ENCODE peak calls at places on chromosomes 5 and 9, in eight cellular contexts. U is CD8-positive, alpha-beta memory T cell; O is HuH-7; S is MCF 10A; M is NCI-H1092; Z is activated T-cell treated with anti-CD3 and anti-CD28 coated beads, Interleukin-2, amount 50 U/mL, for 48 hours; T is GM20000; R is PC-9. L is an unnamed sample.

GRCh38 chr9:79357620-79358019 is 214.1 kb upstream of the TLE4 start:
- DNase-seq in U (no peak), O (no peak), S (no peak), M (no peak), Z (no peak), T (no peak), R (no peak), L (no peak)

GRCh38 chr5:137035480-137035878 is 463.6 kb downstream of the SPOCK1 start:
- DNase-seq in U (no peak), O (no peak), S (no peak), M (no peak), Z (no peak), T (no peak), R (peak), L (no peak)

GRCh38 chr5:139657363-139658321 is 9.5 kb downstream of the CXXC5 start:
- DNase-seq in U (no peak), O (no peak), S (no peak), M (no peak), Z (no peak), T (no peak), R (peak), L (no peak)

GRCh38 chr5:155759984-155760383 is 567.0 kb upstream of the SGCD start:
- DNase-seq in U (no peak), O (no peak), S (no peak), M (no peak), Z (no peak), T (no peak), R (no peak), L (no peak)

GRCh38 chr5:175878544-175879438 is 7.4 kb downstream of the CPLX2 start:
- DNase-seq in U (no peak), O (no peak), S (no peak), M (no peak), Z (no peak), T (no peak), R (no peak), L (no peak)

GRCh38 chr5:150266807-150267408 is 22.7 kb downstream of the CAMK2A start:
- DNase-seq in U (no peak), O (no peak), S (no peak), M (peak), Z (no peak), T (no peak), R (no peak), L (no peak)

GRCh38 chr9:12818431-12819000 is 43.7 kb downstream of the LURAP1L start:
- DNase-seq in U (no peak), O (no peak), S (peak), M (no peak), Z (no peak), T (no peak), R (no peak), L (peak)

GRCh38 chr9:127181315-127181580 is 58.8 kb upstream of the ANGPTL2 start:
- DNase-seq in U (no peak), O (no peak), S (no peak), M (no peak), Z (no peak), T (no peak), R (no peak), L (peak)

GRCh38 chr9:134591573-134591981 is 50.0 kb upstream of the COL5A1 start:
- DNase-seq in U (no peak), O (no peak), S (no peak), M (no peak), Z (no peak), T (no peak), R (no peak), L (no peak)

GRCh38 chr5:52817818-52818217 is 30.1 kb downstream of the ITGA1 start:
- DNase-seq in U (no peak), O (no peak), S (no peak), M (no peak), Z (no peak), T (no peak), R (no peak), L (no peak)

GRCh38 chr5:89606901-89607554 is 724.0 kb upstream of the MEF2C start:
- DNase-seq in U (no peak), O (no peak), S (no peak), M (no peak), Z (no peak), T (no peak), R (no peak), L (no peak)

GRCh38 chr9:109448223-109448622 is 49.9 kb downstream of the PTPN3 start:
- DNase-seq in U (no peak), O (no peak), S (no peak), M (no peak), Z (no peak), T (no peak), R (no peak), L (no peak)